ENCODE peak calls at places on chromosomes 13 and 19, in ten cellular contexts. One of them, this sample, is unnamed.

GRCh38 chr13:113616991-113617749 is 32.6 kb downstream of the TFDP1 start:
- DNase-seq in Panc1: no peak
- DNase-seq in breast epithelium: no peak
- DNase-seq in transverse colon: no peak
- DNase-seq in stomach: peak; percentile 44
- DNase-seq in spleen: no peak
- DNase-seq in sigmoid colon: no peak
- DNase-seq in GM12878: no peak
- DNase-seq in HCT116: no peak
- DNase-seq in prostate gland: no peak
- DNase-seq in this sample: no peak

GRCh38 chr13:99730403-99730802 is 229.1 kb downstream of the TM9SF2 start:
- DNase-seq in breast epithelium: no peak
- DNase-seq in spleen: peak; percentile 65
- DNase-seq in HCT116: no peak
- DNase-seq in transverse colon: no peak
- DNase-seq in GM12878: no peak
- DNase-seq in Panc1: no peak
- DNase-seq in sigmoid colon: no peak
- DNase-seq in stomach: no peak
- DNase-seq in prostate gland: no peak
- DNase-seq in this sample: no peak

GRCh38 chr13:30340367-30341184 is 33.2 kb upstream of the KATNAL1 start:
- DNase-seq in GM12878: no peak
- DNase-seq in spleen: no peak
- DNase-seq in sigmoid colon: peak; percentile 95
- DNase-seq in transverse colon: peak; percentile 45
- DNase-seq in breast epithelium: peak; percentile 41
- DNase-seq in Panc1: no peak
- DNase-seq in stomach: no peak
- DNase-seq in prostate gland: no peak
- DNase-seq in HCT116: peak; percentile 16
- DNase-seq in this sample: peak; percentile 29

GRCh38 chr13:30855569-30855968 is 50.5 kb upstream of the MEDAG start:
- DNase-seq in stomach: no peak
- DNase-seq in breast epithelium: no peak
- DNase-seq in prostate gland: no peak
- DNase-seq in GM12878: no peak
- DNase-seq in spleen: no peak
- DNase-seq in HCT116: no peak
- DNase-seq in Panc1: no peak
- DNase-seq in transverse colon: no peak
- DNase-seq in sigmoid colon: no peak
- DNase-seq in this sample: no peak

GRCh38 chr13:93079294-93079693 is 147.3 kb upstream of the GPC6 start:
- DNase-seq in Panc1: no peak
- DNase-seq in HCT116: no peak
- DNase-seq in stomach: no peak
- DNase-seq in transverse colon: no peak
- DNase-seq in prostate gland: no peak
- DNase-seq in GM12878: no peak
- DNase-seq in breast epithelium: no peak
- DNase-seq in sigmoid colon: no peak
- DNase-seq in spleen: no peak
- DNase-seq in this sample: peak; percentile 14

GRCh38 chr13:53150568-53150967 is 122.0 kb downstream of the OLFM4 start:
- DNase-seq in Panc1: no peak
- DNase-seq in HCT116: no peak
- DNase-seq in sigmoid colon: no peak
- DNase-seq in stomach: peak; percentile 61
- DNase-seq in spleen: no peak
- DNase-seq in transverse colon: no peak
- DNase-seq in GM12878: no peak
- DNase-seq in breast epithelium: no peak
- DNase-seq in prostate gland: no peak
- DNase-seq in this sample: no peak

GRCh38 chr19:15479391-15480345 is at the start of gene PGLYRP2:
- DNase-seq in transverse colon: no peak
- DNase-seq in Panc1: no peak
- DNase-seq in HCT116: no peak
- DNase-seq in stomach: peak; percentile 64
- DNase-seq in breast epithelium: peak; percentile 73
- DNase-seq in prostate gland: peak; percentile 86
- DNase-seq in GM12878: no peak
- DNase-seq in sigmoid colon: no peak
- DNase-seq in spleen: no peak
- DNase-seq in this sample: peak; percentile 17

GRCh38 chr19:35114656-35115537 is 726 bp upstream of the FXYD3 start:
- DNase-seq in breast epithelium: peak; percentile 72
- DNase-seq in stomach: peak; percentile 80
- DNase-seq in sigmoid colon: peak; percentile 88
- DNase-seq in HCT116: peak; percentile 51
- DNase-seq in prostate gland: peak; percentile 84
- DNase-seq in GM12878: no peak
- DNase-seq in transverse colon: peak; percentile 86
- DNase-seq in spleen: peak; percentile 83
- DNase-seq in Panc1: peak; percentile 43
- DNase-seq in this sample: peak; percentile 92

GRCh38 chr19:14090509-14091085 is at the start of gene SAMD1:
- DNase-seq in spleen: peak; percentile 95
- DNase-seq in HCT116: peak; percentile 76
- DNase-seq in sigmoid colon: peak; percentile 98
- DNase-seq in transverse colon: peak; percentile 93
- DNase-seq in prostate gland: peak; percentile 90
- DNase-seq in stomach: peak; percentile 93
- DNase-seq in breast epithelium: peak; percentile 87
- DNase-seq in GM12878: no peak
- DNase-seq in Panc1: no peak
- DNase-seq in this sample: peak; percentile 95

GRCh38 chr13:75474956-75475355 is 7.0 kb downstream of the TBC1D4 start:
- DNase-seq in stomach: no peak
- DNase-seq in sigmoid colon: no peak
- DNase-seq in GM12878: no peak
- DNase-seq in Panc1: no peak
- DNase-seq in breast epithelium: no peak
- DNase-seq in transverse colon: no peak
- DNase-seq in spleen: no peak
- DNase-seq in prostate gland: no peak
- DNase-seq in HCT116: no peak
- DNase-seq in this sample: no peak

GRCh38 chr13:100382787-100383186 is 205.8 kb downstream of the GGACT start:
- DNase-seq in Panc1: no peak
- DNase-seq in GM12878: no peak
- DNase-seq in spleen: no peak
- DNase-seq in sigmoid colon: no peak
- DNase-seq in prostate gland: no peak
- DNase-seq in HCT116: no peak
- DNase-seq in transverse colon: no peak
- DNase-seq in stomach: no peak
- DNase-seq in breast epithelium: no peak
- DNase-seq in this sample: no peak

GRCh38 chr13:24511824-24512207 is 762 bp downstream of the PARP4 start:
- DNase-seq in transverse colon: peak; percentile 49
- DNase-seq in stomach: no peak
- DNase-seq in breast epithelium: no peak
- DNase-seq in Panc1: peak; percentile 64
- DNase-seq in GM12878: peak; percentile 9
- DNase-seq in sigmoid colon: no peak
- DNase-seq in prostate gland: no peak
- DNase-seq in spleen: no peak
- DNase-seq in HCT116: no peak
- DNase-seq in this sample: peak; percentile 50

GRCh38 chr19:48490980-48491792 is 20.4 kb downstream of the LMTK3 start:
- DNase-seq in GM12878: no peak
- DNase-seq in stomach: peak; percentile 56
- DNase-seq in sigmoid colon: no peak
- DNase-seq in spleen: peak; percentile 84
- DNase-seq in transverse colon: peak; percentile 66
- DNase-seq in breast epithelium: peak; percentile 50
- DNase-seq in Panc1: no peak
- DNase-seq in prostate gland: no peak
- DNase-seq in HCT116: peak; percentile 71
- DNase-seq in this sample: peak; percentile 82

GRCh38 chr13:89856512-89856911 is 1491.0 kb upstream of the MIR17HG start:
- DNase-seq in prostate gland: no peak
- DNase-seq in breast epithelium: no peak
- DNase-seq in transverse colon: no peak
- DNase-seq in stomach: no peak
- DNase-seq in sigmoid colon: no peak
- DNase-seq in HCT116: no peak
- DNase-seq in GM12878: no peak
- DNase-seq in Panc1: no peak
- DNase-seq in spleen: no peak
- DNase-seq in this sample: no peak
- TF ChIP-seq POLR2AphosphoS5 in prostate gland: no peak
- TF ChIP-seq POLR2AphosphoS5 in breast epithelium: no peak
- TF ChIP-seq POLR2AphosphoS5 in transverse colon: no peak
- TF ChIP-seq POLR2AphosphoS5 in stomach: no peak
- TF ChIP-seq POLR2AphosphoS5 in sigmoid colon: no peak
- TF ChIP-seq POLR2AphosphoS5 in HCT116: no peak
- TF ChIP-seq POLR2AphosphoS5 in GM12878: no peak
- TF ChIP-seq POLR2AphosphoS5 in Panc1: no peak
- TF ChIP-seq POLR2AphosphoS5 in spleen: no peak
- TF ChIP-seq POLR2AphosphoS5 in this sample: no peak

DNA sequence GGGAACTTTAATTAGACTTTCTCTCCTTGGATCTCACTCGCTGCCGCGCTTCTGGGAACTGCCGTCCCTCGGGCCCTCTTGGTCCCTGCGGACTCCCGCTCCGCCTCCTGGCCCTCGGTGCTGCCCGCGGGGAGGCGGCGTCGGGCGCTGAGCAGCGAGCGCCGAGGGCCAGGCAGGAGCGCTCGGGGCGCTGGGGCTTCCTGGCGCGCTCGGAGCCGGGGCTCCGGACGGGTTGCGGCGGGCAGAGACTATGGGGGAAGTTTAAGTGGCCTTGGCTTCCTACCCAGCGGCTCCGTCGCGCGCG is 704 bp downstream of the CHST8 start:
- DNase-seq in Panc1: no peak
- DNase-seq in transverse colon: no peak
- DNase-seq in breast epithelium: no peak
- DNase-seq in prostate gland: no peak
- DNase-seq in sigmoid colon: no peak
- DNase-seq in stomach: no peak
- DNase-seq in GM12878: no peak
- DNase-seq in spleen: no peak
- DNase-seq in HCT116: no peak
- DNase-seq in this sample: peak; percentile 78
- H3K27me3 ChIP-seq in Panc1: peaks cover 18% of the 10 kb centered on the region
- H3K27me3 ChIP-seq in transverse colon: peaks cover 84% of the 10 kb centered on the region
- H3K27me3 ChIP-seq in breast epithelium: no peaks in the 10 kb centered on the region
- H3K27me3 ChIP-seq in prostate gland: peaks cover 1% of the 10 kb centered on the region
- H3K27me3 ChIP-seq in sigmoid colon: peaks cover 39% of the 10 kb centered on the region
- H3K27me3 ChIP-seq in stomach: peaks cover 12% of the 10 kb centered on the region
- H3K27me3 ChIP-seq in GM12878: no peaks in the 10 kb centered on the region
- H3K27me3 ChIP-seq in spleen: peaks cover 65% of the 10 kb centered on the region
- H3K27me3 ChIP-seq in HCT116: peaks cover 18% of the 10 kb centered on the region
- H3K27me3 ChIP-seq in this sample: peaks cover 17% of the 10 kb centered on the region

DNA sequence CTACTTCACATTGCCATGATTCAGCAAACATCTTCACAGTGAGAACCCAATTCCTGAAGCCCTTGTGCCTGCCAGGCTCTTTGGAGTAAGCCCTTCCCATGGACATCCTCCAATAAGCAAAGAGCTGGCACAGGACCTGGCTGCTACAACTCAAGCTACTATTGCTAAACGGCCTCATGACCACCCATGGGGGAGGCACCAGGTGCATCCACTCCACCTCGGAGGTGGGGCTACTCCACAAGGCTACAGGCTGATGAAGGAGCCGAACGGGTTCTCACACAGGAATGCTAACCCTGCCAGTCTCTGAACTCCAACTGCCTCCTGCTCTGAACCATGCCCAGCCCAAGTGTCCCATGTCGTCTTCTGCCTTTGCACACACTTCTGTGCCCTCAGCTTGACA is 10.0 kb downstream of the SYMPK start:
- DNase-seq in transverse colon: no peak
- DNase-seq in spleen: peak; percentile 56
- DNase-seq in Panc1: no peak
- DNase-seq in HCT116: no peak
- DNase-seq in breast epithelium: no peak
- DNase-seq in GM12878: no peak
- DNase-seq in prostate gland: no peak
- DNase-seq in sigmoid colon: no peak
- DNase-seq in stomach: no peak
- DNase-seq in this sample: no peak
- TF ChIP-seq POLR2AphosphoS5 in transverse colon: no peak
- TF ChIP-seq POLR2AphosphoS5 in spleen: no peak
- TF ChIP-seq POLR2AphosphoS5 in Panc1: no peak
- TF ChIP-seq POLR2AphosphoS5 in HCT116: no peak
- TF ChIP-seq POLR2AphosphoS5 in breast epithelium: no peak
- TF ChIP-seq POLR2AphosphoS5 in GM12878: no peak
- TF ChIP-seq POLR2AphosphoS5 in prostate gland: no peak
- TF ChIP-seq POLR2AphosphoS5 in sigmoid colon: no peak
- TF ChIP-seq POLR2AphosphoS5 in stomach: no peak
- TF ChIP-seq POLR2AphosphoS5 in this sample: no peak

GRCh38 chr19:3102239-3103140 is 8.3 kb downstream of the GNA11 start:
- DNase-seq in prostate gland: no peak
- DNase-seq in transverse colon: no peak
- DNase-seq in spleen: no peak
- DNase-seq in sigmoid colon: no peak
- DNase-seq in HCT116: no peak
- DNase-seq in Panc1: no peak
- DNase-seq in stomach: no peak
- DNase-seq in breast epithelium: no peak
- DNase-seq in GM12878: no peak
- DNase-seq in this sample: no peak
- H3K27me3 ChIP-seq in prostate gland: no peaks in the 10 kb centered on the region
- H3K27me3 ChIP-seq in transverse colon: no peaks in the 10 kb centered on the region
- H3K27me3 ChIP-seq in spleen: peaks cover under 1% of the 10 kb centered on the region
- H3K27me3 ChIP-seq in sigmoid colon: no peaks in the 10 kb centered on the region
- H3K27me3 ChIP-seq in HCT116: no peaks in the 10 kb centered on the region
- H3K27me3 ChIP-seq in Panc1: no peaks in the 10 kb centered on the region
- H3K27me3 ChIP-seq in stomach: no peaks in the 10 kb centered on the region
- H3K27me3 ChIP-seq in breast epithelium: no peaks in the 10 kb centered on the region
- H3K27me3 ChIP-seq in GM12878: no peaks in the 10 kb centered on the region
- H3K27me3 ChIP-seq in this sample: no peaks in the 10 kb centered on the region